ENCODE peak calls at places on chromosomes 5 and 9, in eight cellular contexts. F is Karpas-422; Z is mesenchymal stem cell; V is testis; D is ovary; M is CD8-positive, alpha-beta T cell; G is A673; Q is CD4-positive, alpha-beta memory T cell. W is an unnamed sample. For H3K4me1 and H3K36me3, the result is how much of the 10 kb centered on the place peaks cover.

GRCh38 chr5:150641006-150641570 is 628 bp downstream of the SYNPO start:
- DNase-seq in Z (peak), G (no peak), D (peak), Q (no peak), M (no peak), V (peak), F (no peak), W (no peak)

GRCh38 chr5:9209846-9210547 is 335.9 kb downstream of the SEMA5A start:
- DNase-seq in Z (peak), Q (no peak), D (no peak), G (no peak), F (no peak), V (no peak), M (no peak), W (no peak)

GRCh38 chr9:76379494-76379893 is 14.7 kb downstream of the RFK start:
- DNase-seq in G (no peak), M (no peak), D (no peak), Q (no peak), F (no peak), Z (peak), V (no peak), W (no peak)

GRCh38 chr9:5421163-5421562 is 16.6 kb downstream of the PLGRKT start:
- DNase-seq in G (no peak), D (no peak), Q (no peak), V (no peak), M (no peak), Z (no peak), F (no peak), W (no peak)

GRCh38 chr9:90967171-90967570 is 165.6 kb downstream of the SYK start:
- DNase-seq in F (no peak), M (no peak), V (no peak), G (no peak), D (no peak), Z (no peak), Q (no peak), W (no peak)

GRCh38 chr5:54547711-54548250 is 30.2 kb downstream of the SNX18 start:
- DNase-seq in Z (peak), V (peak), G (peak), M (no peak), D (peak), F (no peak), Q (no peak), W (no peak)

GRCh38 chr9:137970686-137971476 is 93.3 kb downstream of the CACNA1B start:
- DNase-seq in G (no peak), Q (no peak), Z (no peak), M (no peak), F (no peak), V (peak), D (no peak), W (no peak)

GRCh38 chr5:126100767-126101166 is 322.4 kb upstream of the GRAMD2B start:
- DNase-seq in Z (no peak), Q (no peak), G (peak), F (no peak), D (no peak), M (no peak), V (no peak), W (no peak)

GRCh38 chr5:14685757-14686156 is 21.2 kb downstream of the OTULIN start:
- DNase-seq in M (no peak), Z (peak), D (no peak), V (peak), Q (peak), G (peak), F (peak), W (peak)

GRCh38 chr5:176704355-176704754 is 57.1 kb downstream of the TSPAN17 start:
- DNase-seq in F (no peak), G (no peak), M (no peak), D (no peak), Q (no peak), Z (no peak), V (no peak), W (no peak)

GRCh38 chr9:135083831-135084230 is 3.6 kb upstream of the OLFM1 start:
- DNase-seq in Q (no peak), D (no peak), M (no peak), V (peak), F (no peak), G (no peak), Z (no peak), W (no peak)

GRCh38 chr5:153585616-153586015 is 95.1 kb downstream of the GRIA1 start:
- DNase-seq in F (no peak), Q (no peak), M (no peak), Z (no peak), V (no peak), D (no peak), G (no peak), W (no peak)

GRCh38 chr9:98118640-98119601 is at the start of gene TRIM14:
- DNase-seq in M (peak), G (peak), Z (peak), Q (peak), F (peak), V (peak), D (peak), W (peak)

GRCh38 chr9:125995706-125996105 is 248.5 kb downstream of the PBX3 start:
- DNase-seq in M (no peak), V (no peak), D (no peak), F (no peak), G (no peak), Q (no peak), Z (no peak), W (no peak)

GRCh38 chr5:141403387-141403786 is 809 bp downstream of the PCDHGA9 start:
- DNase-seq in M (no peak), Q (no peak), D (no peak), V (no peak), G (no peak), Z (no peak), F (no peak), W (no peak)

GRCh38 chr9:130352586-130353285 is 87.2 kb downstream of the HMCN2 start:
- DNase-seq in V (no peak), D (no peak), M (no peak), F (no peak), G (no peak), Q (no peak), Z (no peak), W (no peak)

GRCh38 chr5:135242021-135242480 is 157.0 kb downstream of the MACROH2A1 start:
- DNase-seq in V (peak), F (no peak), Z (peak), G (no peak), M (no peak), D (no peak), Q (no peak), W (no peak)

GRCh38 chr5:12399868-12400267 is 495.6 kb upstream of the CTNND2 start:
- DNase-seq in V (no peak), Q (no peak), Z (no peak), F (no peak), G (no peak), D (no peak), M (no peak), W (no peak)

DNA sequence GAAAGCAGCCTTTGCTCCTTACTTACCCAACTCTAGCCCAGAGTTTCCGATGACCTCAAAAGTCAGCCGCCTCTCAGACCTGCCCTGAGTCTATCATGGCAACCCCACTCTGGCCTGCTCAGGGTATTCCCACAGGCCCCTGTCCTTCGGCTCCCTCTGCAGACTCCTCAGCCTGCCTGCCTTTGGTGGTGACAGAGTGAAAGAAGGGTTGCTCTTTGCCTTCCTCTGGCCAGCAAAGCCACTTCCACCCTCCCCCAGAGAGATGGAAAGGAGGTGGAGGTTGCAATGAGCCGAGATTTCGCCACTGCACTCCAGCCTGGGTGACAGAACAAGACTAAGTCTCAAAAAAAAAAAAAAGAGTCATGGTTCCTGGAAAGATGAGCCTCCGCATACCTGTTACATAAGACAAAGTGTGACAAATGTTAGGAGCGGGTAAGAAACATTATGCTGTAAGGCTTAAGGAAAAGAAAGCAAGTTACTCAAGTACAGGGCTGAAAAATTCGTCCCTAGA is 2.3 kb upstream of the SMIM33 start:
- DNase-seq in F (no peak), D (no peak), Z (peak), V (no peak), Q (no peak), M (no peak), G (no peak), W (no peak)
- H3K27ac ChIP-seq in F (no peak), D (no peak), Z (no peak), V (no peak), Q (no peak), M (no peak), G (no peak), W (no peak)

DNA sequence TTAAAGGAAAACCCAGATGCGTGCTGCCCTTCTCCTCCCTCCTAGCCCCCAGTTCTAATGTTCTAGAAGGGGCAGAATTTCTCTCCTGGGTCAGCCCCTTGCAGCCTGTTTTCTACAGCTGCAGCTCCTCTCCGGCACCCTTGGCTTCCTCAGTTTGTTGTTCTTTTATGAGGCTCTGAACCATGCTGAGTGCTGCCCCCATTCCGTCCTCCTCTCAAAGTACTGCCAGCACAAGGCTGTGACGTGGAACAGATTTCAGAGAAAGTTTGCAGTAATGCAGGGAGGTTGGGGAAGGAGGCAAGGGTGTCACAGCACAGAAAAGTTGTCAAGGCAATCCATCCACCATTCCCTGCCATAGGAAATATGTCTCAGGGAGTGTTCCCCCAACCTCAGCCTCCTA is 63.3 kb downstream of the RGS3 start:
- DNase-seq in D (no peak), F (no peak), V (no peak), M (no peak), Z (no peak), Q (no peak), G (no peak), W (no peak)
- H3K4me1 ChIP-seq in D (under half), F (under half), V (under half), M (half or more), Z (under half), Q (under half), G (under half), W (half or more)

GRCh38 chr9:108836319-108836718 is 19.5 kb downstream of the ACTL7B start:
- DNase-seq in F (no peak), Q (no peak), G (no peak), Z (no peak), M (no peak), V (no peak), D (no peak), W (no peak)

GRCh38 chr9:108837530-108837929 is 18.3 kb downstream of the ACTL7B start:
- DNase-seq in G (no peak), V (no peak), Z (no peak), Q (no peak), F (no peak), M (no peak), D (no peak), W (no peak)

GRCh38 chr9:108836771-108837170 is 19.0 kb downstream of the ACTL7B start:
- DNase-seq in D (no peak), M (no peak), Q (no peak), G (no peak), Z (no peak), V (no peak), F (no peak), W (no peak)

GRCh38 chr9:108835831-108836230 is 20.0 kb downstream of the ACTL7B start:
- DNase-seq in D (no peak), G (no peak), M (no peak), Z (no peak), V (no peak), F (no peak), Q (no peak), W (no peak)

GRCh38 chr9:108834959-108835696 is 20.7 kb downstream of the ACTL7B start:
- DNase-seq in Z (no peak), Q (no peak), M (no peak), G (no peak), D (no peak), F (no peak), V (no peak), W (no peak)
- H3K36me3 ChIP-seq in Z (under half), Q (under half), M (under half), G (under half), D (under half), F (under half), V (under half), W (under half)

GRCh38 chr9:100579665-100580064 is 1.8 kb downstream of the CAVIN4 start:
- DNase-seq in G (no peak), D (no peak), V (no peak), M (no peak), Q (no peak), Z (no peak), F (no peak), W (no peak)

GRCh38 chr9:100581661-100582060 is 3.8 kb downstream of the CAVIN4 start:
- DNase-seq in F (no peak), Q (no peak), M (no peak), V (no peak), Z (no peak), G (no peak), D (no peak), W (no peak)

GRCh38 chr9:100581081-100581480 is 3.2 kb downstream of the CAVIN4 start:
- DNase-seq in F (no peak), Z (no peak), V (no peak), Q (no peak), G (no peak), D (no peak), M (no peak), W (no peak)

GRCh38 chr9:100578610-100579009 is 731 bp downstream of the CAVIN4 start:
- DNase-seq in Q (no peak), V (no peak), D (no peak), G (no peak), F (no peak), M (no peak), Z (no peak), W (no peak)

GRCh38 chr9:100580255-100580654 is 2.4 kb downstream of the CAVIN4 start:
- DNase-seq in G (no peak), Z (no peak), M (no peak), D (no peak), Q (no peak), F (no peak), V (no peak), W (no peak)
- H3K27ac ChIP-seq in G (no peak), Z (no peak), M (no peak), D (no peak), Q (no peak), F (no peak), V (no peak), W (no peak)

GRCh38 chr9:109117856-109118801 is 1.6 kb downstream of the TMEM245 start:
- DNase-seq in D (no peak), Q (peak), M (peak), F (no peak), G (peak), V (peak), Z (peak), W (no peak)

GRCh38 chr9:109120204-109120789 is 550 bp upstream of the TMEM245 start:
- DNase-seq in Q (no peak), G (no peak), F (no peak), D (no peak), Z (no peak), M (no peak), V (no peak), W (no peak)

GRCh38 chr9:109121218-109121796 is 1.6 kb upstream of the TMEM245 start:
- DNase-seq in Q (no peak), F (no peak), D (no peak), V (no peak), M (no peak), G (no peak), Z (no peak), W (no peak)

GRCh38 chr9:109119439-109120203 is at the start of gene TMEM245:
- DNase-seq in Q (peak), D (peak), G (peak), F (peak), M (peak), Z (peak), V (peak), W (peak)

DNA sequence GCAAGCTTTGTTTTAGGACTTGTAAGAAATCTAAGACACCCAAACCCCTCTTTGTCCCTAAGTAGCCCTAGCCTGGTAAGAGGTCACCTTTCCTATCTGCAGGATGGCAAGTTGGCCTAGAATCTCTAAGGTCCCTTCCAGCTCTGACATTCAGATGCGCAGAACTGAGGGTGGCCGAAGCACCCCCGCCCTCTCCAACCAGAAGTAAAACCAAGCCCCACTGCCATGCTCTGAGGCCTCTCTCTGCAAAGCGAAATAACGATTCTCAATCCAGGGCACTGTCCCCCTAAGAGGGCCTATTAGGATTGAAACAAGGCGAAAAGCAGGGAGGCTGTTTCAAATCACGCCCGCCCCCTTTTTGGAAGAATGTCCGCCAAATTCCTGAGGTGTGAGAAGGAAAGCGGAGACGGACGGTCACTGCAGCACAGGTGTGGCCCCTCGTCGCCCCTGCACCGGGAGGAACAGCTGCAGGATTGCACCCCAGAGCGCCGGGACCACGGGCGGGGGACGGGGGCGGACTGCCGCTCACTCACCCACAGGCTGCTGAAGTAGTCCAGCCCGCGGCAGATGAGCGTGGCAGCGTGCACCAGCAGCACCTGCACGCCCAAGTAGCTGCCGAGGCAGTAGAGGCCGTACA is 827 bp downstream of the TMEM245 start:
- DNase-seq in D (peak), Q (no peak), M (no peak), G (no peak), F (peak), Z (peak), V (peak), W (no peak)
- H3K4me1 ChIP-seq in D (under half), Q (under half), M (under half), G (under half), F (half or more), Z (under half), V (under half), W (under half)

GRCh38 chr5:143494162-143494561 is 90.7 kb upstream of the NR3C1 start:
- DNase-seq in V (no peak), Q (no peak), Z (peak), D (no peak), M (no peak), G (peak), F (no peak), W (no peak)
- H3K36me3 ChIP-seq in V (under half), Q (under half), Z (under half), D (under half), M (under half), G (under half), F (under half), W (under half)

DNA sequence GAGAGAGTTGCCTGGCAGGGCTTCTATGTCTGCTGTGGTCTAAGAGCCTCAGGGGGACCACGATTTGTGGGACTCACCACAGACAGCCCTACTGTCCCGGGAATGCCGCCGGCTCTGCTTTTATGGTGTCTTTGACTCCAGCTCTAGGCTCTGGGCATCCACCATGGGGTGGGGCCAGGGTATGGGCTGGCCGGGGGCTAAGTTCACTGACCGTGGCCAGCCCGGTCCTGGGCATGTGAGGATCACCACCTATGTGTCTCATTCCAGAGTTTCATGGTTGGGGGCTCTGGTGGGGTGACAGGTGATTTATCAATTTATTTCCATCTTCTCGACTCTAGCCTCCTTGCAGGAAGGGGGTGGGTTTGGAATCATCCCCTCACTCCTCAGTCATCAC is 139.4 kb downstream of the GADD45G start:
- DNase-seq in Z (no peak), G (no peak), V (no peak), Q (no peak), D (no peak), F (no peak), M (no peak), W (no peak)
- H3K27ac ChIP-seq in Z (no peak), G (no peak), V (no peak), Q (peak), D (no peak), F (no peak), M (no peak), W (no peak)

DNA sequence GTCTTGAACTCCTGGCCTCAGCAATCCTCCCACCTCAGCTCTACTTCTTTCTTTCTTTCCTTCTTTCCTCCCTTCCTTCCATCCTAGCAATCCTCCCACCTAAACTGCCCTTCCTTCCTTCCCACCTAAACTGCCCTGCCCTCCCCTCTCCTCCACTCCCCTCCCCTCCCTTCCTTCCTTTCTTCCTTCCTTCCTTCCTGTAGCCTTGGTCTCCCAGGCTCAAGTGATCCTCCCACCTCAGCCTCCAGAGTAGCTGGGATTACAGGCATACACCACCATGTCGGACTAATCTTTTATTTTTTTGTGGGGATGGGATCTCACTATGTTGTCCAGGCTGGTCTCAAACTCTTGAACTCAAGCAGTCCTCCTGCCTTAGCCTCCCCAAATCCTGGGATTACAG is 65.8 kb downstream of the NFIB start:
- DNase-seq in V (no peak), Q (no peak), M (no peak), D (no peak), F (no peak), Z (no peak), G (no peak), W (no peak)
- H3K4me1 ChIP-seq in V (under half), Q (under half), M (under half), D (under half), F (under half), Z (under half), G (under half), W (under half)

GRCh38 chr5:1471240-1471853 is 26.1 kb upstream of the SLC6A3 start:
- DNase-seq in D (no peak), F (no peak), M (no peak), Q (no peak), G (no peak), V (no peak), Z (no peak), W (no peak)
- H3K36me3 ChIP-seq in D (under half), F (under half), M (under half), Q (under half), G (under half), V (under half), Z (half or more), W (under half)

W was measured in naive thymus-derived CD4-positive, alpha-beta T cell.